ENCODE peak calls at places on chromosomes 5 and 9, in six cellular contexts. One of them, this sample, is unnamed.

GRCh38 chr5:67306997-67307580 is 110.5 kb upstream of the CD180 start:
- DNase-seq in cardiac fibroblast: no peak
- DNase-seq in stimulated activated CD4-positive, alpha-beta T cell treated with anti-CD3 and anti-CD28 coated beads, Interleukin-4, amount 100 ng/mL, for 1 hour: no peak
- DNase-seq in cardiac septum: no peak
- DNase-seq in germinal center: no peak
- DNase-seq in activated T-cell treated with anti-CD3 and anti-CD28 coated beads, Interleukin-2, amount 50 U/mL, for 4 hours: no peak
- DNase-seq in this sample: no peak

GRCh38 chr9:133320421-133320881 is 15.5 kb downstream of the SURF6 start:
- DNase-seq in cardiac fibroblast: no peak
- DNase-seq in cardiac septum: peak
- DNase-seq in stimulated activated CD4-positive, alpha-beta T cell treated with anti-CD3 and anti-CD28 coated beads, Interleukin-4, amount 100 ng/mL, for 1 hour: no peak
- DNase-seq in germinal center: no peak
- DNase-seq in activated T-cell treated with anti-CD3 and anti-CD28 coated beads, Interleukin-2, amount 50 U/mL, for 4 hours: no peak
- DNase-seq in this sample: no peak

GRCh38 chr5:172548311-172548731 is 92.7 kb upstream of the NEURL1B start:
- DNase-seq in activated T-cell treated with anti-CD3 and anti-CD28 coated beads, Interleukin-2, amount 50 U/mL, for 4 hours: no peak
- DNase-seq in cardiac septum: no peak
- DNase-seq in germinal center: no peak
- DNase-seq in cardiac fibroblast: no peak
- DNase-seq in stimulated activated CD4-positive, alpha-beta T cell treated with anti-CD3 and anti-CD28 coated beads, Interleukin-4, amount 100 ng/mL, for 1 hour: no peak
- DNase-seq in this sample: no peak

GRCh38 chr9:84271887-84272556 is 68.5 kb downstream of the SLC28A3 start:
- DNase-seq in cardiac fibroblast: peak
- DNase-seq in cardiac septum: no peak
- DNase-seq in activated T-cell treated with anti-CD3 and anti-CD28 coated beads, Interleukin-2, amount 50 U/mL, for 4 hours: no peak
- DNase-seq in germinal center: no peak
- DNase-seq in stimulated activated CD4-positive, alpha-beta T cell treated with anti-CD3 and anti-CD28 coated beads, Interleukin-4, amount 100 ng/mL, for 1 hour: no peak
- DNase-seq in this sample: no peak

GRCh38 chr9:119458068-119458467 is 88.8 kb upstream of the BRINP1 start:
- DNase-seq in germinal center: no peak
- DNase-seq in cardiac fibroblast: no peak
- DNase-seq in stimulated activated CD4-positive, alpha-beta T cell treated with anti-CD3 and anti-CD28 coated beads, Interleukin-4, amount 100 ng/mL, for 1 hour: no peak
- DNase-seq in activated T-cell treated with anti-CD3 and anti-CD28 coated beads, Interleukin-2, amount 50 U/mL, for 4 hours: no peak
- DNase-seq in cardiac septum: no peak
- DNase-seq in this sample: no peak

GRCh38 chr9:92245005-92245797 is 48.3 kb downstream of the IARS1 start:
- DNase-seq in germinal center: no peak
- DNase-seq in cardiac fibroblast: peak
- DNase-seq in cardiac septum: no peak
- DNase-seq in activated T-cell treated with anti-CD3 and anti-CD28 coated beads, Interleukin-2, amount 50 U/mL, for 4 hours: no peak
- DNase-seq in stimulated activated CD4-positive, alpha-beta T cell treated with anti-CD3 and anti-CD28 coated beads, Interleukin-4, amount 100 ng/mL, for 1 hour: no peak
- DNase-seq in this sample: no peak

GRCh38 chr5:658103-658502 is 35.0 kb downstream of the TPPP start:
- DNase-seq in cardiac septum: peak
- DNase-seq in germinal center: no peak
- DNase-seq in cardiac fibroblast: no peak
- DNase-seq in activated T-cell treated with anti-CD3 and anti-CD28 coated beads, Interleukin-2, amount 50 U/mL, for 4 hours: no peak
- DNase-seq in stimulated activated CD4-positive, alpha-beta T cell treated with anti-CD3 and anti-CD28 coated beads, Interleukin-4, amount 100 ng/mL, for 1 hour: no peak
- DNase-seq in this sample: no peak

GRCh38 chr5:164809831-164810230 is 1304.4 kb downstream of the MAT2B start:
- DNase-seq in germinal center: no peak
- DNase-seq in stimulated activated CD4-positive, alpha-beta T cell treated with anti-CD3 and anti-CD28 coated beads, Interleukin-4, amount 100 ng/mL, for 1 hour: no peak
- DNase-seq in activated T-cell treated with anti-CD3 and anti-CD28 coated beads, Interleukin-2, amount 50 U/mL, for 4 hours: no peak
- DNase-seq in cardiac fibroblast: no peak
- DNase-seq in cardiac septum: no peak
- DNase-seq in this sample: no peak

GRCh38 chr5:64147849-64148441 is 17.7 kb upstream of the RNF180 start:
- DNase-seq in stimulated activated CD4-positive, alpha-beta T cell treated with anti-CD3 and anti-CD28 coated beads, Interleukin-4, amount 100 ng/mL, for 1 hour: no peak
- DNase-seq in cardiac septum: no peak
- DNase-seq in activated T-cell treated with anti-CD3 and anti-CD28 coated beads, Interleukin-2, amount 50 U/mL, for 4 hours: no peak
- DNase-seq in cardiac fibroblast: peak
- DNase-seq in germinal center: no peak
- DNase-seq in this sample: peak

GRCh38 chr5:89313804-89314588 is 431.0 kb upstream of the MEF2C start:
- DNase-seq in cardiac fibroblast: peak
- DNase-seq in stimulated activated CD4-positive, alpha-beta T cell treated with anti-CD3 and anti-CD28 coated beads, Interleukin-4, amount 100 ng/mL, for 1 hour: no peak
- DNase-seq in activated T-cell treated with anti-CD3 and anti-CD28 coated beads, Interleukin-2, amount 50 U/mL, for 4 hours: no peak
- DNase-seq in cardiac septum: no peak
- DNase-seq in germinal center: peak
- DNase-seq in this sample: no peak

GRCh38 chr5:181062631-181063030 is 22.6 kb downstream of the BTNL9 start:
- DNase-seq in stimulated activated CD4-positive, alpha-beta T cell treated with anti-CD3 and anti-CD28 coated beads, Interleukin-4, amount 100 ng/mL, for 1 hour: no peak
- DNase-seq in germinal center: no peak
- DNase-seq in cardiac septum: no peak
- DNase-seq in cardiac fibroblast: no peak
- DNase-seq in activated T-cell treated with anti-CD3 and anti-CD28 coated beads, Interleukin-2, amount 50 U/mL, for 4 hours: no peak
- DNase-seq in this sample: no peak

GRCh38 chr5:138037271-138037670 is 4.4 kb upstream of the FAM13B start:
- DNase-seq in cardiac septum: no peak
- DNase-seq in activated T-cell treated with anti-CD3 and anti-CD28 coated beads, Interleukin-2, amount 50 U/mL, for 4 hours: no peak
- DNase-seq in stimulated activated CD4-positive, alpha-beta T cell treated with anti-CD3 and anti-CD28 coated beads, Interleukin-4, amount 100 ng/mL, for 1 hour: no peak
- DNase-seq in germinal center: no peak
- DNase-seq in cardiac fibroblast: no peak
- DNase-seq in this sample: no peak

GRCh38 chr5:13740471-13740870 is 204.0 kb downstream of the DNAH5 start:
- DNase-seq in activated T-cell treated with anti-CD3 and anti-CD28 coated beads, Interleukin-2, amount 50 U/mL, for 4 hours: no peak
- DNase-seq in stimulated activated CD4-positive, alpha-beta T cell treated with anti-CD3 and anti-CD28 coated beads, Interleukin-4, amount 100 ng/mL, for 1 hour: no peak
- DNase-seq in cardiac fibroblast: no peak
- DNase-seq in germinal center: no peak
- DNase-seq in cardiac septum: no peak
- DNase-seq in this sample: no peak

GRCh38 chr9:16100596-16101091 is 547.8 kb downstream of the CCDC171 start:
- DNase-seq in stimulated activated CD4-positive, alpha-beta T cell treated with anti-CD3 and anti-CD28 coated beads, Interleukin-4, amount 100 ng/mL, for 1 hour: no peak
- DNase-seq in cardiac septum: no peak
- DNase-seq in germinal center: no peak
- DNase-seq in activated T-cell treated with anti-CD3 and anti-CD28 coated beads, Interleukin-2, amount 50 U/mL, for 4 hours: no peak
- DNase-seq in cardiac fibroblast: peak
- DNase-seq in this sample: no peak

GRCh38 chr5:55421074-55421529 is 113.3 kb downstream of the MTREX start:
- DNase-seq in activated T-cell treated with anti-CD3 and anti-CD28 coated beads, Interleukin-2, amount 50 U/mL, for 4 hours: no peak
- DNase-seq in stimulated activated CD4-positive, alpha-beta T cell treated with anti-CD3 and anti-CD28 coated beads, Interleukin-4, amount 100 ng/mL, for 1 hour: no peak
- DNase-seq in cardiac septum: no peak
- DNase-seq in cardiac fibroblast: peak
- DNase-seq in germinal center: no peak
- DNase-seq in this sample: no peak

GRCh38 chr5:1010181-1010510 is 1.5 kb downstream of the NKD2 start:
- DNase-seq in cardiac fibroblast: no peak
- DNase-seq in activated T-cell treated with anti-CD3 and anti-CD28 coated beads, Interleukin-2, amount 50 U/mL, for 4 hours: no peak
- DNase-seq in germinal center: no peak
- DNase-seq in stimulated activated CD4-positive, alpha-beta T cell treated with anti-CD3 and anti-CD28 coated beads, Interleukin-4, amount 100 ng/mL, for 1 hour: no peak
- DNase-seq in cardiac septum: peak
- DNase-seq in this sample: no peak

GRCh38 chr5:59768204-59769040 is 125.1 kb downstream of the PDE4D start:
- DNase-seq in cardiac septum: peak
- DNase-seq in activated T-cell treated with anti-CD3 and anti-CD28 coated beads, Interleukin-2, amount 50 U/mL, for 4 hours: peak
- DNase-seq in cardiac fibroblast: peak
- DNase-seq in stimulated activated CD4-positive, alpha-beta T cell treated with anti-CD3 and anti-CD28 coated beads, Interleukin-4, amount 100 ng/mL, for 1 hour: peak
- DNase-seq in germinal center: peak
- DNase-seq in this sample: no peak